ENCODE peak calls at places on chromosome 3, in six cellular contexts. T is HepG2, X is K562, F is SK-N-SH, L is GM12878, U is H1. M is an unnamed sample.

GRCh38 chr3:187669675-187670504 is at the start of gene SST:
- DNase-seq in T (peak; percentile 16), X (no peak), F (no peak), L (no peak), U (no peak), M (no peak)

GRCh38 chr3:177906573-177907229 is 629.5 kb upstream of the KCNMB2 start:
- DNase-seq in T (no peak), X (no peak), F (no peak), L (no peak), U (no peak), M (no peak)

GRCh38 chr3:24303057-24303754 is 191.4 kb downstream of the THRB start:
- DNase-seq in T (no peak), X (no peak), F (peak; percentile 14), L (no peak), U (no peak), M (no peak)

GRCh38 chr3:4524423-4524769 is 31.2 kb downstream of the ITPR1 start:
- DNase-seq in T (peak; percentile 20), X (no peak), F (peak; percentile 50), L (no peak), U (no peak), M (no peak)

GRCh38 chr3:196757876-196758739 is 18.5 kb downstream of the PAK2 start:
- DNase-seq in T (no peak), X (no peak), F (no peak), L (no peak), U (no peak), M (no peak)

GRCh38 chr3:27507515-27508266 is 23.5 kb upstream of the SLC4A7 start:
- DNase-seq in T (no peak), X (no peak), F (no peak), L (no peak), U (no peak), M (no peak)

GRCh38 chr3:99651561-99651960 is 13.2 kb downstream of the COL8A1 start:
- DNase-seq in T (no peak), X (no peak), F (no peak), L (no peak), U (no peak), M (no peak)

GRCh38 chr3:52428151-52429005 is 16.5 kb downstream of the SEMA3G start:
- DNase-seq in T (peak; percentile 76), X (no peak), F (peak; percentile 70), L (no peak), U (no peak), M (peak; percentile 70)

GRCh38 chr3:129855454-129856419 is 37.8 kb downstream of the TMCC1 start:
- DNase-seq in T (no peak), X (no peak), F (no peak), L (no peak), U (no peak), M (peak; percentile 52)

GRCh38 chr3:113602256-113602655 is 69.9 kb downstream of the SIDT1 start:
- DNase-seq in T (no peak), X (no peak), F (no peak), L (no peak), U (no peak), M (no peak)

DNA sequence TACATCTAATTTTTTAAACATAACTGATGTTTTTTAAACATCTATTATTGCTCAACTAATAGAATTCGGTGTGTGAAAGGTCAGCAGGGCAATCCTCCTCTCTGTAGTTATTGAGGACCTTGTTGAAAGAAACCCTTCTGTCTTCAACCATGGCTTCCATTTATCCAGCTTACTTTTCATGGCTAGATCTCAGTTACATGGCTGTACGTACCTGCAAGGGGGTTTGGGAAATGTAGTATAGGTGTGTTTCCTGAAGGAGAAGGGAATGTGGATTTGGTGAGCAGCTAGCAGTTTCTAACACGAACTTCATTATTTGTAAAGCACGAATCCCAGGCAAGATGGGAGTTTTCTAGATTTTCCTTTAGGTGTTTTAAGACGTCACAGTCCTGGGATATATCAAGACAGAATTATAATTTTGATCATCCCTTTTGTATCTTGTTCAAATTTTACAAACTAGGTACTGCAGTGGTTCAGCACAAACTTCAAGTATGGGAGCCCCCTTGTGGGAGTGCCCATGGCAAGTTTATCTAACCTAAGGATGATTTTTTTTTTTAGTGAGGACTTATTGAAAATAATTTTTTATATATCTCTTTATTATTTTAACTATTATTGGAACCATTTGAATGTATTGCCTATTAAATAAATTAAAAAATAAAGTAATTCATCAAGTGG is 41.6 kb downstream of the FBXL2 start:
- DNase-seq in T (no peak), X (no peak), F (no peak), L (no peak), U (no peak), M (no peak)
- TF ChIP-seq GABPA in T (no peak), X (no peak), F (no peak), L (no peak), U (no peak), M (no peak)

DNA sequence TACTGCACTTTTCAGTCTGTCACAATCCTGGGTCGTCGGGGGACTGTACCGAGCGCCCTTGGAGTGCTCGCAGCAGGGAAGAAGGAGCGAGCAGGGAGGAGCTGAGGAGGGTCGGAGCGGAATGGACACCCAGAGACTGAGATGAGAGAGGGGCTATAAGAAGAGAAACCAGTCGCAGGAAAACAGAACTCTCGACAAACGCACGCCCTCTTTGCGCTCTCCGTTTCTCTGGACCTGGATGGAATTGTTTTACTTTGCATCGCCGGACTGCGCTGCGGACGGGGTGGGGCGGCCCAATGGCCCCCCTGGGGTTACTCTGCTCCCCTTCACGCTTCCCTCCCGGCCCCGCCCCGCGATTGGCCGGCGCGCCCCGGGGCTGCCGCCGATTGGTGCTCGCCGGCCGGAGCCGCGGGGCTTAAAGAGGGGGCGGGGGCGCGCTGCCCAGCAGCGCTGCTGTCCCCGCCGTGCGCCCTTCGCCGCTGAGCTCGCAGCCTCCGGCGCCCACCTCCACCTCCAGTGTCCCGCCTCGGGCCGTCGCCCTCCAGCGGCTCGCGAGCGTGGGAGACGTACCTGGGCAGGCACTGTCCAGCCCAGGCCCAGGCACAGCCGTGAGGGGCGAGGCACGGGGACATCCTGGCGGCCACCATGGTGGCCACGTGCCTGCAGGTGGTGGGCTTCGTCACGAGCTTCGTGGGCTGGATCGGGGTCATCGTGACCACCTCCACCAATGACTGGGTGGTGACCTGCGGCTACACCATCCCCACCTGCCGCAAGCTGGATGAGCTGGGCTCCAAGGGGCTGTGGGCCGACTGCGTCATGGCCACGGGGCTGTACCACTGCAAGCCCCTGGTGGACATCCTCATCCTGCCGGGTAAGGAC is at the start of gene CLDN11:
- DNase-seq in T (no peak), X (peak; percentile 49), F (peak; percentile 91), L (no peak), U (no peak), M (no peak)
- TF ChIP-seq GABPA in T (no peak), X (no peak), F (no peak), L (no peak), U (no peak), M (no peak)

GRCh38 chr3:141392416-141392815 is 24.1 kb downstream of the ZBTB38 start:
- DNase-seq in T (no peak), X (no peak), F (no peak), L (no peak), U (no peak), M (no peak)

GRCh38 chr3:141395005-141395589 is 26.8 kb downstream of the ZBTB38 start:
- DNase-seq in T (no peak), X (no peak), F (no peak), L (no peak), U (no peak), M (no peak)

GRCh38 chr3:141393151-141394076 is 25.1 kb downstream of the ZBTB38 start:
- DNase-seq in T (no peak), X (no peak), F (peak; percentile 69), L (no peak), U (no peak), M (no peak)

GRCh38 chr3:141392018-141392370 is 23.7 kb downstream of the ZBTB38 start:
- DNase-seq in T (no peak), X (no peak), F (no peak), L (no peak), U (no peak), M (no peak)

GRCh38 chr3:141394560-141394959 is 26.3 kb downstream of the ZBTB38 start:
- DNase-seq in T (no peak), X (no peak), F (no peak), L (no peak), U (no peak), M (no peak)
- TF ChIP-seq GABPA in T (no peak), X (no peak), F (no peak), L (no peak), U (no peak), M (no peak)

GRCh38 chr3:14926592-14926991 is 20.8 kb upstream of the NR2C2 start:
- DNase-seq in T (no peak), X (no peak), F (no peak), L (no peak), U (no peak), M (no peak)

GRCh38 chr3:14922863-14923262 is 24.5 kb upstream of the NR2C2 start:
- DNase-seq in T (no peak), X (no peak), F (no peak), L (no peak), U (no peak), M (no peak)

GRCh38 chr3:14923476-14923875 is 23.9 kb upstream of the NR2C2 start:
- DNase-seq in T (no peak), X (no peak), F (no peak), L (no peak), U (no peak), M (no peak)

GRCh38 chr3:14927308-14927707 is 20.1 kb upstream of the NR2C2 start:
- DNase-seq in T (no peak), X (no peak), F (no peak), L (no peak), U (no peak), M (no peak)

GRCh38 chr3:14925729-14926591 is 21.4 kb upstream of the NR2C2 start:
- DNase-seq in T (peak; percentile 62), X (peak; percentile 64), F (peak; percentile 70), L (no peak), U (no peak), M (peak; percentile 43)
- TF ChIP-seq GABPA in T (no peak), X (no peak), F (no peak), L (no peak), U (no peak), M (no peak)

GRCh38 chr3:32814371-32814770 is 3.4 kb upstream of the TRIM71 start:
- DNase-seq in T (no peak), X (no peak), F (no peak), L (no peak), U (no peak), M (peak; percentile 4)

GRCh38 chr3:32815812-32816438 is 1.9 kb upstream of the TRIM71 start:
- DNase-seq in T (no peak), X (no peak), F (no peak), L (no peak), U (no peak), M (no peak)

GRCh38 chr3:32817195-32817560 is 619 bp upstream of the TRIM71 start:
- DNase-seq in T (no peak), X (no peak), F (no peak), L (no peak), U (no peak), M (peak; percentile 20)

GRCh38 chr3:32816439-32817194 is 1.2 kb upstream of the TRIM71 start:
- DNase-seq in T (peak; percentile 95), X (no peak), F (peak; percentile 76), L (no peak), U (peak; percentile 82), M (peak; percentile 14)

DNA sequence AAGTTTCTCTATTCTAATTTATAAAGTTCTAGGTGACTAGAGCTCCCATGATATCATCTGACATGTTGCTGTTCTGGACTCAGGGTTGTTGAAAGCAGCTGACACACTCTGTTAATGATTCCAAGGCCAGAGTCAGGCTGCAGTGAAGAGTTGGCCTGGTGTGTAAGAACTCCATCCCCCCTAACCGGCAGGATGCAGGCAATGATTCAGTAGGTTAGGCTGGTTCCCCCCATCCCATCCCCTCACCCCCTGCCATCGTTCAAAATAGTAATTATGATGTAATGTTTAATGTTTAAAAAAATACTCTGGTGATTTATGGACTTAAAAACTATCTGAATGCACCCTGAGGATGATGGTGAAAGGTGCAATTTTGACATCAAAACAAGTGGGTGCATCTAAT is 4.6 kb upstream of the TRIM71 start:
- DNase-seq in T (peak; percentile 89), X (no peak), F (no peak), L (peak; percentile 7), U (no peak), M (no peak)
- TF ChIP-seq GABPA in T (no peak), X (no peak), F (no peak), L (no peak), U (no peak), M (no peak)

M was measured in HL-60.